ENCODE peak calls at places on chromosomes 12 and 14, in five cellular contexts. One of them, this sample, is unnamed.

GRCh38 chr12:20426191-20426590 is 57.9 kb downstream of the PDE3A start:
- DNase-seq in NCI-H1092: no peak
- DNase-seq in activated CD8-positive, alpha-beta memory T cell treated with anti-CD3 and anti-CD28 coated beads for 48 hours: no peak
- DNase-seq in iris pigment epithelial cell: peak; percentile 13
- DNase-seq in fibroblast of the conjunctiva: peak; percentile 49
- DNase-seq in this sample: no peak

GRCh38 chr12:53214221-53214620 is 7.2 kb upstream of the ITGB7 start:
- DNase-seq in NCI-H1092: no peak
- DNase-seq in activated CD8-positive, alpha-beta memory T cell treated with anti-CD3 and anti-CD28 coated beads for 48 hours: no peak
- DNase-seq in iris pigment epithelial cell: no peak
- DNase-seq in fibroblast of the conjunctiva: no peak
- DNase-seq in this sample: no peak

GRCh38 chr12:107522692-107523477 is 162.7 kb upstream of the PWP1 start:
- DNase-seq in NCI-H1092: no peak
- DNase-seq in activated CD8-positive, alpha-beta memory T cell treated with anti-CD3 and anti-CD28 coated beads for 48 hours: no peak
- DNase-seq in iris pigment epithelial cell: no peak
- DNase-seq in fibroblast of the conjunctiva: no peak
- DNase-seq in this sample: peak; percentile 72

GRCh38 chr12:50934371-50934851 is 17.9 kb upstream of the HIGD1C start:
- DNase-seq in NCI-H1092: no peak
- DNase-seq in activated CD8-positive, alpha-beta memory T cell treated with anti-CD3 and anti-CD28 coated beads for 48 hours: no peak
- DNase-seq in iris pigment epithelial cell: peak; percentile 74
- DNase-seq in fibroblast of the conjunctiva: no peak
- DNase-seq in this sample: no peak

GRCh38 chr12:99111600-99111999 is 466.5 kb downstream of the APAF1 start:
- DNase-seq in NCI-H1092: peak; percentile 69
- DNase-seq in activated CD8-positive, alpha-beta memory T cell treated with anti-CD3 and anti-CD28 coated beads for 48 hours: no peak
- DNase-seq in iris pigment epithelial cell: no peak
- DNase-seq in fibroblast of the conjunctiva: no peak
- DNase-seq in this sample: no peak

GRCh38 chr14:88793259-88793625 is 489 bp upstream of the EML5 start:
- DNase-seq in NCI-H1092: no peak
- DNase-seq in activated CD8-positive, alpha-beta memory T cell treated with anti-CD3 and anti-CD28 coated beads for 48 hours: no peak
- DNase-seq in iris pigment epithelial cell: no peak
- DNase-seq in fibroblast of the conjunctiva: no peak
- DNase-seq in this sample: no peak

GRCh38 chr12:121793836-121794531 is 496 bp upstream of the RHOF start:
- DNase-seq in NCI-H1092: peak; percentile 57
- DNase-seq in activated CD8-positive, alpha-beta memory T cell treated with anti-CD3 and anti-CD28 coated beads for 48 hours: peak; percentile 77
- DNase-seq in iris pigment epithelial cell: peak; percentile 95
- DNase-seq in fibroblast of the conjunctiva: peak; percentile 86
- DNase-seq in this sample: peak; percentile 98

GRCh38 chr12:6276936-6277615 is 33.4 kb upstream of the PLEKHG6 start:
- DNase-seq in NCI-H1092: no peak
- DNase-seq in activated CD8-positive, alpha-beta memory T cell treated with anti-CD3 and anti-CD28 coated beads for 48 hours: no peak
- DNase-seq in iris pigment epithelial cell: no peak
- DNase-seq in fibroblast of the conjunctiva: no peak
- DNase-seq in this sample: peak; percentile 76

GRCh38 chr14:103889313-103890051 is 38.8 kb upstream of the TDRD9 start:
- DNase-seq in NCI-H1092: no peak
- DNase-seq in activated CD8-positive, alpha-beta memory T cell treated with anti-CD3 and anti-CD28 coated beads for 48 hours: no peak
- DNase-seq in iris pigment epithelial cell: no peak
- DNase-seq in fibroblast of the conjunctiva: no peak
- DNase-seq in this sample: no peak

GRCh38 chr12:93572712-93573551 is 457 bp downstream of the SOCS2 start:
- DNase-seq in NCI-H1092: no peak
- DNase-seq in activated CD8-positive, alpha-beta memory T cell treated with anti-CD3 and anti-CD28 coated beads for 48 hours: peak; percentile 20
- DNase-seq in iris pigment epithelial cell: peak; percentile 38
- DNase-seq in fibroblast of the conjunctiva: no peak
- DNase-seq in this sample: peak; percentile 64

GRCh38 chr12:31388713-31389112 is 62.8 kb upstream of the SINHCAF start:
- DNase-seq in NCI-H1092: no peak
- DNase-seq in activated CD8-positive, alpha-beta memory T cell treated with anti-CD3 and anti-CD28 coated beads for 48 hours: no peak
- DNase-seq in iris pigment epithelial cell: no peak
- DNase-seq in fibroblast of the conjunctiva: no peak
- DNase-seq in this sample: no peak

GRCh38 chr14:100371773-100372172 is 48.6 kb downstream of the SLC25A47 start:
- DNase-seq in NCI-H1092: no peak
- DNase-seq in activated CD8-positive, alpha-beta memory T cell treated with anti-CD3 and anti-CD28 coated beads for 48 hours: no peak
- DNase-seq in iris pigment epithelial cell: no peak
- DNase-seq in fibroblast of the conjunctiva: no peak
- DNase-seq in this sample: peak; percentile 78

GRCh38 chr12:40012709-40013108 is 93.2 kb downstream of the SLC2A13 start:
- DNase-seq in NCI-H1092: no peak
- DNase-seq in activated CD8-positive, alpha-beta memory T cell treated with anti-CD3 and anti-CD28 coated beads for 48 hours: no peak
- DNase-seq in iris pigment epithelial cell: no peak
- DNase-seq in fibroblast of the conjunctiva: no peak
- DNase-seq in this sample: no peak